ENCODE peak calls at places on chromosomes 5 and 9, in seven cellular contexts. V is thyroid gland, R is kidney, F is SJCRH30, S is upper lobe of right lung, Y is mammary epithelial cell, O is left ventricle myocardium inferior. U is an unnamed sample.

GRCh38 chr9:2722715-2723114 is 5.4 kb downstream of the KCNV2 start:
- DNase-seq in V (peak), R (no peak), F (peak), S (no peak), Y (peak), O (no peak), U (no peak)

GRCh38 chr5:138890686-138891085 is 15.6 kb upstream of the LRRTM2 start:
- DNase-seq in V (no peak), R (no peak), F (no peak), S (no peak), Y (no peak), O (no peak), U (no peak)

GRCh38 chr9:70034292-70034711 is 9.3 kb upstream of the MAMDC2 start:
- DNase-seq in V (no peak), R (no peak), F (peak), S (no peak), Y (peak), O (no peak), U (no peak)

GRCh38 chr9:22649384-22649783 is 202.8 kb downstream of the DMRTA1 start:
- DNase-seq in V (no peak), R (no peak), F (no peak), S (no peak), Y (no peak), O (no peak), U (no peak)

GRCh38 chr5:148808864-148809642 is 17.4 kb upstream of the ADRB2 start:
- DNase-seq in V (no peak), R (no peak), F (no peak), S (no peak), Y (no peak), O (peak), U (no peak)

GRCh38 chr9:23851024-23851629 is 25.1 kb upstream of the ELAVL2 start:
- DNase-seq in V (peak), R (peak), F (peak), S (peak), Y (peak), O (no peak), U (no peak)

GRCh38 chr5:60960591-60960990 is 15.6 kb downstream of the NDUFAF2 start:
- DNase-seq in V (no peak), R (no peak), F (no peak), S (no peak), Y (no peak), O (no peak), U (no peak)

GRCh38 chr9:120875954-120876841 is 790 bp downstream of the PHF19 start:
- DNase-seq in V (peak), R (peak), F (peak), S (peak), Y (peak), O (peak), U (peak)

GRCh38 chr9:90860382-90860781 is 58.8 kb downstream of the SYK start:
- DNase-seq in V (no peak), R (no peak), F (no peak), S (peak), Y (no peak), O (no peak), U (no peak)

GRCh38 chr5:141809697-141810096 is 68.5 kb downstream of the PCDH1 start:
- DNase-seq in V (no peak), R (no peak), F (no peak), S (no peak), Y (no peak), O (no peak), U (no peak)

GRCh38 chr9:99057665-99058625 is 47.0 kb upstream of the TGFBR1 start:
- DNase-seq in V (peak), R (no peak), F (peak), S (no peak), Y (peak), O (no peak), U (no peak)

GRCh38 chr5:127353761-127354160 is 63.2 kb downstream of the MEGF10 start:
- DNase-seq in V (no peak), R (no peak), F (no peak), S (no peak), Y (no peak), O (no peak), U (no peak)

GRCh38 chr5:177094224-177095087 is 7.7 kb downstream of the FGFR4 start:
- DNase-seq in V (no peak), R (peak), F (peak), S (peak), Y (no peak), O (peak), U (no peak)

GRCh38 chr5:140239939-140240700 is 62.8 kb downstream of the PFDN1 start:
- DNase-seq in V (peak), R (no peak), F (peak), S (peak), Y (no peak), O (peak), U (peak)

GRCh38 chr5:143004361-143004802 is 234.2 kb downstream of the ARHGAP26 start:
- DNase-seq in V (no peak), R (no peak), F (no peak), S (no peak), Y (no peak), O (no peak), U (no peak)

GRCh38 chr9:82682431-82682830 is 380.5 kb downstream of the RASEF start:
- DNase-seq in V (no peak), R (no peak), F (no peak), S (no peak), Y (no peak), O (no peak), U (no peak)

GRCh38 chr9:121566401-121567141 is 66.9 kb upstream of the GGTA1 start:
- DNase-seq in V (no peak), R (no peak), F (no peak), S (no peak), Y (peak), O (peak), U (peak)

GRCh38 chr5:60092671-60093422 is 199.3 kb upstream of the PDE4D start:
- DNase-seq in V (no peak), R (no peak), F (peak), S (no peak), Y (peak), O (no peak), U (no peak)

GRCh38 chr5:14155075-14155474 is 11.9 kb downstream of the TRIO start:
- DNase-seq in V (no peak), R (no peak), F (no peak), S (no peak), Y (no peak), O (no peak), U (no peak)

GRCh38 chr5:14155730-14156129 is 12.6 kb downstream of the TRIO start:
- DNase-seq in V (no peak), R (no peak), F (no peak), S (no peak), Y (no peak), O (no peak), U (no peak)

GRCh38 chr5:14157494-14157782 is 14.3 kb downstream of the TRIO start:
- DNase-seq in V (no peak), R (no peak), F (no peak), S (no peak), Y (no peak), O (no peak), U (no peak)

GRCh38 chr5:14158890-14159666 is 15.9 kb downstream of the TRIO start:
- DNase-seq in V (no peak), R (no peak), F (no peak), S (no peak), Y (no peak), O (no peak), U (no peak)

GRCh38 chr5:14156611-14157493 is 13.7 kb downstream of the TRIO start:
- DNase-seq in V (no peak), R (no peak), F (peak), S (no peak), Y (peak), O (no peak), U (no peak)
- H3K27ac ChIP-seq in V (no peak), R (no peak), F (peak), S (no peak), Y (peak), O (peak), U (no peak)

DNA sequence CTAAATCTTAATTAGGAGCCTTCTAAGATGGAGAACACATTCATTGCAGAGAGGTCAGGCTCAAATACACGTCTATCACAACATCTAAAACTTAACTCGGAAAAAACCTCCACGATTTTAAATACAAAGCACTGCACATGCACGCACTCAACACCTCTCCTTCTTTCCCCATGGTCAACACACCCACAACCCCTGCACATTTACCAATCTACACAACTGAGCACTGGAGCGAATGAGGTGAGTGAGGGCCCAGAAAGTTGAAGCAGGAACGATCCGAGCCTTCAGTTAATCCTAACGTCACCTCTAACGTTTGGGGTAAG is 278 bp upstream of the NIPSNAP3A start:
- DNase-seq in V (no peak), R (no peak), F (no peak), S (no peak), Y (no peak), O (no peak), U (no peak)
- H3K27ac ChIP-seq in V (peak), R (peak), F (peak), S (peak), Y (peak), O (peak), U (peak)

DNA sequence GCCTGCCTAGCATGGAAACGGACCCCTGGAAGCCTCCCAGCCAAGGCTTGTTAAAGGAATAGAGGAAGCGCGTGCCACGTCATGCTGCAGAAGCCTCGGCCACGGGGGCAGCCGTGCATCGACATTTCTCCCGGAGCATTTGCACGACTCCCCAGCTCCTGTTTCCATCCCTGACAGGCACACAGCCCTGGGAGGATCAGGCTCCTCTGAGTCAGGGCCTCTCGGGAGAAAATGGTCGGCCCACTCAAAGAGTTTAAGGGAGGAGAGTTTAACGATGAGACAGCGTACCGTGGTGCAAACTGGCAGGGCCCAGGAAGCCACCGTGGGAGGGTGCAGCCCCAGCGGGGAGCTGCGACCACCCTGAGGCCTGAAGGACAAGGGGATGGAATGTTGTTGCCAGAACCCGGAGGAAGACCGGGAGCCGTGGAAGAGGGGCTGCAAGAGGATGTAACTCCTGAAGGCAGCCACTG is 213.6 kb downstream of the PAX5 start:
- DNase-seq in V (no peak), R (peak), F (no peak), S (peak), Y (no peak), O (no peak), U (no peak)
- H3K27ac ChIP-seq in V (no peak), R (no peak), F (no peak), S (no peak), Y (no peak), O (no peak), U (peak)

DNA sequence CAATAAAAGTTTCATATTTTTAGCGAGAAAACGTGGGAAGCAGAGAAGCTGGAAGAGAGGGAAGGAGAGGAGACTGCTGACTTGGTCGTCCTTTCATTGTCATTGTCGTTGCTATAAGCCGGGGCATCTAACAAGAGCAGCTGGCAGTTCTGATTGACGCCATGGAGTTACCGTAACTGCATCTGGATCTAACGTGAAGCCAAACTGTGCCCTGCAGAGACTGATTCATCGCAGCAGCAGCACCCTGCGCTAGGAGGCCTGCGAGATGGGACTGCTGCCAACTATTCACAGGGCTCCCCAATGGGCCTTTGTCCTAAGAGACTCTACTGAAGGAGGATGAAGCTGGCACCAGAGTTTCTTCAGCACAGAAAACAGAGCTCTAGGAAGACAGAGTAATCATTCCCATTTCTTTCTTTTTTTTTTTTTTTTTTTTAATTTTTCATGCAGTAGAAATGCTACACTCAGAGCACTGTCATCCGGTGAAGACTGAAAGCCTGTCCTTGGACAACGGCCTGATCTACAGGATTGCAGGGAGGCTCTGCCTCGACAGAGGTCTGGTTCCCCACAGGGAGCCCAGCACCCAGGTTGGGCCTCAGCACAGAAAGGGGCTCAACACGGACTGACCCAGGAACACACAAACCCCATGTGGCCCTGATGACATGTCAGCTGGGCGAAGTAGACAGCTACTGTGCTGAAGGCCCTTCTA is 47.8 kb downstream of the RETREG1 start:
- DNase-seq in V (no peak), R (no peak), F (peak), S (no peak), Y (peak), O (no peak), U (peak)
- H3K27ac ChIP-seq in V (no peak), R (no peak), F (no peak), S (no peak), Y (no peak), O (peak), U (peak)

GRCh38 chr5:173907686-173908371 is 19.7 kb downstream of the CPEB4 start:
- DNase-seq in V (peak), R (no peak), F (no peak), S (no peak), Y (no peak), O (no peak), U (no peak)

GRCh38 chr5:173910215-173910614 is 22.1 kb downstream of the CPEB4 start:
- DNase-seq in V (no peak), R (no peak), F (no peak), S (no peak), Y (no peak), O (no peak), U (no peak)

GRCh38 chr5:173911623-173912022 is 23.5 kb downstream of the CPEB4 start:
- DNase-seq in V (no peak), R (no peak), F (no peak), S (no peak), Y (no peak), O (no peak), U (no peak)

GRCh38 chr5:173907284-173907683 is 19.1 kb downstream of the CPEB4 start:
- DNase-seq in V (no peak), R (no peak), F (no peak), S (no peak), Y (no peak), O (no peak), U (no peak)

GRCh38 chr5:173909205-173909604 is 21.1 kb downstream of the CPEB4 start:
- DNase-seq in V (peak), R (no peak), F (no peak), S (no peak), Y (no peak), O (no peak), U (no peak)
- H3K27ac ChIP-seq in V (peak), R (no peak), F (no peak), S (no peak), Y (no peak), O (peak), U (peak)

GRCh38 chr5:92775711-92776615 is 805.1 kb downstream of the NR2F1-AS1 start:
- DNase-seq in V (no peak), R (no peak), F (no peak), S (no peak), Y (peak), O (no peak), U (no peak)
- H3K27ac ChIP-seq in V (no peak), R (no peak), F (no peak), S (no peak), Y (no peak), O (no peak), U (no peak)

GRCh38 chr5:54309237-54309636 is 1.1 kb downstream of the ARL15 start:
- DNase-seq in V (peak), R (no peak), F (peak), S (no peak), Y (peak), O (no peak), U (no peak)
- H3K27ac ChIP-seq in V (no peak), R (no peak), F (peak), S (no peak), Y (peak), O (peak), U (no peak)

U was measured in caudate nucleus.